ENCODE peak calls at places on chromosomes 7 and 10, in six cellular contexts. R is testis, Z is lung, H is endodermal cell, S is pancreas, X is ovary. U is an unnamed sample.

GRCh38 chr7:96236198-96237039 is 85.5 kb downstream of the SLC25A13 start:
- DNase-seq in X (peak; percentile 85), Z (no peak), H (no peak), R (peak; percentile 58), S (no peak), U (peak; percentile 67)

GRCh38 chr10:29344073-29344820 is 55.4 kb downstream of the LYZL1 start:
- DNase-seq in H (no peak), R (peak; percentile 60), Z (no peak), S (no peak), X (no peak), U (peak; percentile 36)

GRCh38 chr10:86316990-86317389 is 49.6 kb downstream of the GRID1 start:
- DNase-seq in X (no peak), S (no peak), H (peak; percentile 34), Z (no peak), R (no peak), U (no peak)

GRCh38 chr7:50921114-50921513 is 138.4 kb upstream of the GRB10 start:
- DNase-seq in R (no peak), H (no peak), Z (no peak), S (peak; percentile 37), X (no peak), U (no peak)

GRCh38 chr7:108014747-108015682 is 12.1 kb upstream of the LAMB1 start:
- DNase-seq in R (no peak), X (no peak), Z (no peak), S (no peak), H (peak; percentile 39), U (no peak)

GRCh38 chr10:121899727-121900126 is 28.1 kb downstream of the ATE1 start:
- DNase-seq in R (no peak), S (peak; percentile 33), H (no peak), Z (no peak), X (no peak), U (no peak)

GRCh38 chr10:69179089-69179742 is 818 bp upstream of the SUPV3L1 start:
- DNase-seq in R (no peak), Z (no peak), H (peak; percentile 50), X (no peak), S (peak; percentile 20), U (no peak)

GRCh38 chr10:8073696-8074416 is 19.4 kb downstream of the GATA3 start:
- DNase-seq in R (no peak), Z (no peak), S (no peak), X (no peak), H (no peak), U (peak; percentile 18)

GRCh38 chr7:39811161-39811614 is 138.9 kb upstream of the CDK13 start:
- DNase-seq in S (no peak), H (no peak), R (no peak), X (no peak), Z (no peak), U (peak; percentile 74)

GRCh38 chr10:52818019-52818418 is 45.4 kb upstream of the MBL2 start:
- DNase-seq in X (no peak), S (no peak), R (no peak), Z (no peak), H (peak; percentile 61), U (no peak)

GRCh38 chr7:139594911-139595476 is 71.5 kb downstream of the CLEC2L start:
- DNase-seq in S (no peak), Z (no peak), X (no peak), R (peak; percentile 1), H (no peak), U (no peak)

GRCh38 chr7:151491859-151492258 is 27.8 kb downstream of the RHEB start:
- DNase-seq in R (no peak), X (no peak), Z (no peak), H (no peak), S (no peak), U (no peak)

GRCh38 chr10:69415049-69415448 is 1.7 kb downstream of the TACR2 start:
- DNase-seq in H (no peak), Z (no peak), X (no peak), R (no peak), S (no peak), U (no peak)

GRCh38 chr10:88281592-88282268 is 301.4 kb downstream of the RNLS start:
- DNase-seq in S (no peak), X (no peak), Z (no peak), H (no peak), R (no peak), U (no peak)

GRCh38 chr10:28914721-28915120 is 237.4 kb downstream of the BAMBI start:
- DNase-seq in R (no peak), X (no peak), S (no peak), H (no peak), Z (no peak), U (no peak)

GRCh38 chr10:93445978-93446720 is 36.0 kb downstream of the MYOF start:
- DNase-seq in R (no peak), S (no peak), X (peak; percentile 38), H (no peak), Z (no peak), U (no peak)

DNA sequence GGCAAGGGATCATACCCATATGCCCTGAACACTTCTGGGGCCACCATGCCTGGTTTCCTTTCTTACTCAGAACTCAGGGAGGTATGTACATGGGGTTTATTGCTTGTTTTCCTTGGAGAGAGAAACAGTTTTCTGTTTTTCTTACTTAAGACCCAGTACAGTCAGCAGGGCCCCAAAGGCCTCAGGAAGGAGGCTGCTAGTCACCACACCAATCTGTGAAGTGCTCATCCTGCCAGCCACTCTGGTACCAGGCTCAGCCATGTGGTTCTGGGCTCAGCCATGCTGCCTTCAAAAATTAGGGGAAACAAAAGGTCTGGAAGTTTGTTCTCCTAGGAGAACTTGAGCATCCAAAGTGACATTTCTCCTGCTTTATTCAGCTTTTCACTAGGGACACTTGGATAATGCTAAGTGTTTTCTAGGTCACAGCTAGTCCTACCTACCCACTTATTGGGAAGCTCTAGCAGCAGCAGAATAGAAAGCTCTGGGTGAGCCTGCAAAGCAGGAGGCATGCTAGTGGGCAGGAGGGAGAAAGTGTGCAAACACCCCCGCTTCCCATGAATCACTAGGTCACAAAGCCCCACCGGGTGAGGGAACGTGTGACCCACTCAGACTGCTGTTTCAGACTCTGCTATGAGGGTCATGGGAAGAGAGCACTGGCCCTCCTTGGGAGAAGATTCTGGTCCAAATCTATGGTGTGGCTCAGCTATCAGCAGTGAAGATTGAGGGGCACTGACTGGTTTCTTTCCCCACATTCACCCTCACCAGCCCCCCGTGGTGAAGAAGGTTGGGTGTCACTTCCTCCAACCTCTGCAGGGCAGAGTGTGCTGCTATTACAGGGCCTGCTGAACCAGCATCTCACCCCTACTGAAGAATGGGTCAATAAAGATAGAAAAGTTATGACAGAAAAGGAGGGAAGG is 23.9 kb downstream of the NUDCD3 start:
- DNase-seq in S (no peak), H (no peak), X (no peak), Z (no peak), R (no peak), U (peak; percentile 71)
- H3K36me3 ChIP-seq in S (no peaks in the 10 kb centered on the region), H (peaks cover 61% of the 10 kb centered on the region), X (no peaks in the 10 kb centered on the region), Z (peaks cover 14% of the 10 kb centered on the region), R (no peaks in the 10 kb centered on the region), U (peaks cover 48% of the 10 kb centered on the region)

DNA sequence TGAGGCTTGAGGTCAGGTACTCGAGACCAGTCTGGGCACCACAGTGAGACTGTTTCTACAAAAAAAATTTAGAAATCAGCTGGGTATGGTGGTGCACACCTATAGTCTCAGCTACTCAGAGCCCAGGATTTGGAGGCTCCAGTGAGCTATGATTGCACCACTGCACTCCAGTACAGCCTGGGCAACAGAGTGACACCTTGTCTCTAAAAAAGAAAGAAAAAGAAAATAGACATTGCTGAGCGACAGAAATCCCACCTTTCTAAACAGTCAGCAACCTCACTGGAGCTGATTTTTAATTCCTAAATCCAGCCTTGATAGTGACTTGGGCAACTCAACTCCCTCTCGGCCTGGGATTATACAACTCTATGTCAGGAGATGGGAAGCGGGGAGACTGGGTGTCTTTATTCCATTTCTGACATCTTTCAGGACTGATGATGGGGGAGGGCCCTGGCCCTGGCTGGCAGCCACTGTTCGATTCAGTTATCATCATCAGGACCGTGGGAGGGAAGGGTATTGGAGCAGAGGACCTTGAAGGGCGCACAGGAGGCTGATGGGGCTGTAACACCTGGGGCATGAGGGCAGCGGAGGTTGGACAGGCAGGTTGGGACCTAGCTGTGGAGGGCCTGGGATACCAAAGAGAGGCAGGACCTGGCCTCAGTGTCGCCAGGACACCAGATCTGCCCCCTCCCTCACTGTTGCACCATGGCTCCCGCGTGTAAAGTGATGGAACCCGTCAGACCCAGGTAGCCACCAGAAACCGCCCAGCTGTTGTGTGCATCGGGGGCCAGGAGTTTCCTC is 14.7 kb downstream of the HSPB1 start:
- DNase-seq in X (peak; percentile 45), R (peak; percentile 49), Z (no peak), H (no peak), S (peak; percentile 57), U (no peak)
- H3K4me3 ChIP-seq in X (peak overlapping the region; percentile 60), R (peak overlapping the region; percentile 78), Z (peak overlapping the region; percentile 23), H (peak overlapping the region; percentile 81), S (peak overlapping the region; percentile 69), U (peak overlapping the region; percentile 59)

GRCh38 chr7:157954901-157955300 is 618.1 kb downstream of the DNAJB6 start:
- DNase-seq in Z (no peak), R (no peak), X (no peak), H (peak; percentile 22), S (no peak), U (no peak)

GRCh38 chr7:157952841-157953645 is 616.2 kb downstream of the DNAJB6 start:
- DNase-seq in X (no peak), R (no peak), S (no peak), Z (no peak), H (peak; percentile 26), U (no peak)

GRCh38 chr7:157949711-157950110 is 612.9 kb downstream of the DNAJB6 start:
- DNase-seq in S (no peak), Z (no peak), R (no peak), H (peak; percentile 9), X (no peak), U (peak; percentile 73)

GRCh38 chr7:157952050-157952667 is 615.4 kb downstream of the DNAJB6 start:
- DNase-seq in X (no peak), Z (no peak), H (peak; percentile 12), R (no peak), S (no peak), U (no peak)

GRCh38 chr7:157951300-157952049 is 614.7 kb downstream of the DNAJB6 start:
- DNase-seq in R (no peak), Z (no peak), H (peak; percentile 17), X (no peak), S (no peak), U (peak; percentile 2)
- H3K9me3 ChIP-seq in R (no peaks in the 10 kb centered on the region), Z (peaks cover 16% of the 10 kb centered on the region), H (peaks cover 85% of the 10 kb centered on the region), X (no peaks in the 10 kb centered on the region), S (no peaks in the 10 kb centered on the region), U (peaks cover 7% of the 10 kb centered on the region)

DNA sequence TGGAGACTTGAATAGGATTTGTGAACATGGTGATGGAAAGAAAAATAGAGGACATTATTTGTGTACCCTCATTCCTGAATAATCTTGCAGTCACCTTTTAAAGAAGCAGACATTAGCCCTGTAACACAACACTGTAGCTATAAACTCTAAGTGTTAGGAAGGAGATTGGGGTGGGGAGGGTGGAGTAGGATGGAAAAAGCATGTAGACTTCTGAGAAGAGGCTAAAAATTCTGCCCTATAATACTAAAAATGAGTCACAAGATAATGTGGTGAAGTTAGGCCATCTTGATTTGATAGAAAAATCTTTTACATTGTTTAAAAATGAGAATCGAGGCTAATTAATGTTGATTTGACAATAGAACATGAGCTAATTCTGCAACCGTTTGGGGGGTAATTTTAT is 128.8 kb downstream of the LCOR start:
- DNase-seq in X (no peak), S (no peak), Z (no peak), R (no peak), H (no peak), U (no peak)
- H3K36me3 ChIP-seq in X (no peaks in the 10 kb centered on the region), S (peaks cover 4% of the 10 kb centered on the region), Z (peaks cover under 1% of the 10 kb centered on the region), R (no peaks in the 10 kb centered on the region), H (peaks cover 25% of the 10 kb centered on the region), U (peaks cover 15% of the 10 kb centered on the region)

U was measured in MG63.